ENCODE peak calls at places on chromosomes 6 and 20, in four cellular contexts. N is SK-N-SH, L is WTC11, X is HepG2. U is an unnamed sample.

GRCh38 chr20:64111841-64112641 is 4.7 kb upstream of the NPBWR2 start:
- DNase-seq in N (peak), L (no peak), X (no peak), U (no peak)

GRCh38 chr6:17885079-17885478 is 102.4 kb downstream of the KIF13A start:
- DNase-seq in N (no peak), L (no peak), X (no peak), U (no peak)

GRCh38 chr6:144899161-144899560 is 614.0 kb downstream of the UTRN start:
- DNase-seq in N (no peak), L (no peak), X (no peak), U (no peak)

GRCh38 chr6:37882724-37883413 is 63.3 kb downstream of the ZFAND3 start:
- DNase-seq in N (no peak), L (no peak), X (peak), U (no peak)

GRCh38 chr20:36017034-36017951 is 48.9 kb downstream of the CNBD2 start:
- DNase-seq in N (no peak), L (no peak), X (no peak), U (no peak)

GRCh38 chr6:8644306-8644705 is 209.0 kb upstream of the SLC35B3 start:
- DNase-seq in N (no peak), L (no peak), X (no peak), U (no peak)

GRCh38 chr6:53837875-53838806 is 43.3 kb downstream of the LRRC1 start:
- DNase-seq in N (no peak), L (no peak), X (no peak), U (no peak)

GRCh38 chr6:137234505-137234863 is 15.3 kb upstream of the IFNGR1 start:
- DNase-seq in N (no peak), L (no peak), X (no peak), U (no peak)

GRCh38 chr6:36025932-36026327 is 1.5 kb upstream of the SLC26A8 start:
- DNase-seq in N (no peak), L (no peak), X (peak), U (peak)

GRCh38 chr20:58835231-58835630 is 15.5 kb downstream of the GNAS-AS1 start:
- DNase-seq in N (no peak), L (no peak), X (no peak), U (no peak)

GRCh38 chr6:133817460-133818047 is 71.4 kb upstream of the TCF21 start:
- DNase-seq in N (peak), L (peak), X (peak), U (peak)

GRCh38 chr20:6583134-6583738 is 184.2 kb upstream of the BMP2 start:
- DNase-seq in N (peak), L (peak), X (peak), U (peak)

GRCh38 chr20:32528291-32528891 is 56.7 kb downstream of the NOL4L start:
- DNase-seq in N (peak), L (no peak), X (no peak), U (no peak)

GRCh38 chr6:134217516-134218140 is 100.3 kb downstream of the SGK1 start:
- DNase-seq in N (no peak), L (no peak), X (no peak), U (no peak)

GRCh38 chr6:30951907-30952469 is 11.2 kb downstream of the MUCL3 start:
- DNase-seq in N (no peak), L (no peak), X (no peak), U (no peak)

GRCh38 chr6:21143651-21144050 is 449.9 kb upstream of the SOX4 start:
- DNase-seq in N (no peak), L (no peak), X (no peak), U (no peak)

GRCh38 chr6:165967768-165968408 is 199.8 kb downstream of the TBXT start:
- DNase-seq in N (no peak), L (no peak), X (no peak), U (no peak)

GRCh38 chr20:45087814-45088213 is 13.1 kb downstream of the KCNS1 start:
- DNase-seq in N (no peak), L (no peak), X (no peak), U (no peak)

GRCh38 chr20:50735813-50736212 is 4.4 kb downstream of the PARD6B start:
- DNase-seq in N (no peak), L (no peak), X (no peak), U (no peak)

GRCh38 chr6:42188406-42188805 is 6.3 kb downstream of the GUCA1B start:
- DNase-seq in N (no peak), L (no peak), X (no peak), U (no peak)

GRCh38 chr6:129469070-129469662 is 240.8 kb downstream of the ARHGAP18 start:
- DNase-seq in N (no peak), L (no peak), X (no peak), U (no peak)

GRCh38 chr6:10411915-10412164 is 3.0 kb downstream of the TFAP2A start:
- DNase-seq in N (no peak), L (no peak), X (no peak), U (no peak)

GRCh38 chr6:5718231-5718947 is 288.3 kb downstream of the NRN1 start:
- DNase-seq in N (no peak), L (no peak), X (no peak), U (no peak)

GRCh38 chr20:48639899-48640298 is 187.9 kb downstream of the PREX1 start:
- DNase-seq in N (no peak), L (no peak), X (no peak), U (no peak)

GRCh38 chr6:34616230-34616591 is 60.1 kb upstream of the SPDEF start:
- DNase-seq in N (no peak), L (no peak), X (no peak), U (no peak)

GRCh38 chr6:128139519-128139918 is 238.7 kb upstream of the THEMIS start:
- DNase-seq in N (no peak), L (no peak), X (peak), U (no peak)

GRCh38 chr6:42250509-42250908 is 32.8 kb upstream of the MRPS10 start:
- DNase-seq in N (no peak), L (no peak), X (no peak), U (no peak)

GRCh38 chr6:16823700-16824352 is 62.6 kb upstream of the ATXN1 start:
- DNase-seq in N (no peak), L (no peak), X (no peak), U (no peak)

GRCh38 chr6:25181923-25182322 is 97.3 kb upstream of the CARMIL1 start:
- DNase-seq in N (no peak), L (no peak), X (no peak), U (no peak)

GRCh38 chr20:25584905-25585704 is at the start of gene NINL:
- DNase-seq in N (peak), L (peak), X (peak), U (peak)

GRCh38 chr20:47181056-47181862 is 175.2 kb downstream of the ZMYND8 start:
- DNase-seq in N (peak), L (peak), X (peak), U (peak)

GRCh38 chr20:60086936-60087562 is 128.8 kb downstream of the CDH26 start:
- DNase-seq in N (no peak), L (no peak), X (no peak), U (no peak)

GRCh38 chr20:64080013-64080812 is at the start of gene OPRL1:
- DNase-seq in N (no peak), L (no peak), X (no peak), U (no peak)

GRCh38 chr6:56087421-56087820 is 160.0 kb downstream of the COL21A1 start:
- DNase-seq in N (no peak), L (no peak), X (no peak), U (no peak)

GRCh38 chr6:41200901-41201783 is at the start of gene TREML2:
- DNase-seq in N (no peak), L (no peak), X (no peak), U (peak)

GRCh38 chr20:23546435-23547144 is 21.7 kb downstream of the CST9L start:
- DNase-seq in N (no peak), L (no peak), X (no peak), U (no peak)

GRCh38 chr6:116500969-116501433 is 10.4 kb upstream of the CALHM5 start:
- DNase-seq in N (no peak), L (peak), X (no peak), U (peak)
- TF ChIP-seq FOXJ3 in N (no peak), L (no peak), X (no peak), U (no peak)

DNA sequence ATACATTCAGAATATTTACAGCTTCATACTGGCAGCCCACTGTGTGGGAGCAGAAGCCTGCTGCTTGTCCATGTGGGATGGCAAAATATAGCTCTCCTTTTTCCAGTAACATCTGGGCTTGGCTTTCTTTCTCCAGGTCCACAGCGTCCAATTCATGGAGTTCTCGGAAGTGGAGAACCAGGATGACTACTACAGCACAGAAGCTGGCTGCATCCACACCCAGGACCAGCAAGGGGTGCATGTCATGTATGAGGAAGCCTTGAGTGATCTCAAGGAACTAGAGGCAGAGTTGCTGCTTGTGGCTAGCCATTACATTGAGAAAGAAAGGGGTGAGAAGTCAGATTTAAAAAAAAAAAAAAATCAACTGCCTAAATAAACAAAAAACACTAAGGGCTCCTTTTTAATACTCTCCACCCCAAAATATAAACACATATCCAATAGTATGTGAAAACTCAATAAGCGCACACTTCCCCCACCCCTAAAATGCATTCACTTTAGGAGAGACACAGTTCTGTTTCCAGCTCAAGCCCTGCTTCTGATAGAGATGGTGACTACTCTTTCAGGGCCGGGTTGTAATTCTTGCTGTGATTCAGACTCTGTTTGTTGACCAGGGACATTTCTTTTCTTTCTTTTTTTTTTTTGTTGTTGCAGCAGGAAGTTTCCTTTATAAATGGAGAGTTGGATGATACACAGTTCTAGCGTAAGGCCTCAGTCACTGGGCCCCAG is 142.9 kb downstream of the CD164 start:
- DNase-seq in N (no peak), L (no peak), X (no peak), U (peak)
- TF ChIP-seq FOXJ3 in N (no peak), L (no peak), X (no peak), U (no peak)

GRCh38 chr6:143427109-143427817 is 23.2 kb downstream of the ADAT2 start:
- DNase-seq in N (peak), L (peak), X (peak), U (peak)
- TF ChIP-seq FOXJ3 in N (no peak), L (no peak), X (no peak), U (no peak)

GRCh38 chr6:71194730-71195129 is 93.9 kb upstream of the OGFRL1 start:
- DNase-seq in N (no peak), L (no peak), X (no peak), U (no peak)

GRCh38 chr6:71187136-71187535 is 101.5 kb upstream of the OGFRL1 start:
- DNase-seq in N (no peak), L (no peak), X (no peak), U (no peak)

GRCh38 chr6:71190809-71191208 is 97.8 kb upstream of the OGFRL1 start:
- DNase-seq in N (peak), L (no peak), X (peak), U (no peak)
- TF ChIP-seq FOXJ3 in N (no peak), L (no peak), X (no peak), U (no peak)

GRCh38 chr6:32189082-32189741 is 790 bp downstream of the PBX2 start:
- DNase-seq in N (no peak), L (no peak), X (no peak), U (no peak)

GRCh38 chr6:32186496-32186840 is 2.4 kb upstream of the AGER start:
- DNase-seq in N (no peak), L (no peak), X (no peak), U (no peak)

GRCh38 chr6:32189742-32190053 is 304 bp downstream of the PBX2 start:
- DNase-seq in N (peak), L (no peak), X (no peak), U (peak)

GRCh38 chr6:32188381-32189081 is 1.5 kb downstream of the PBX2 start:
- DNase-seq in N (no peak), L (no peak), X (no peak), U (peak)

GRCh38 chr6:32187009-32187709 is 2.8 kb downstream of the PBX2 start:
- DNase-seq in N (no peak), L (no peak), X (no peak), U (no peak)
- TF ChIP-seq FOXJ3 in N (no peak), L (no peak), X (no peak), U (no peak)

GRCh38 chr20:10137032-10137431 is 81.6 kb upstream of the SNAP25 start:
- DNase-seq in N (no peak), L (no peak), X (no peak), U (no peak)

GRCh38 chr20:10132391-10132790 is 86.2 kb upstream of the SNAP25 start:
- DNase-seq in N (no peak), L (no peak), X (no peak), U (no peak)

GRCh38 chr20:10131612-10132345 is 86.9 kb upstream of the SNAP25 start:
- DNase-seq in N (peak), L (peak), X (no peak), U (no peak)

GRCh38 chr20:10134176-10134575 is 84.5 kb upstream of the SNAP25 start:
- DNase-seq in N (no peak), L (no peak), X (no peak), U (no peak)

GRCh38 chr20:10133532-10133931 is 85.1 kb upstream of the SNAP25 start:
- DNase-seq in N (no peak), L (no peak), X (no peak), U (no peak)
- TF ChIP-seq FOXJ3 in N (no peak), L (no peak), X (no peak), U (no peak)

GRCh38 chr20:31260326-31260932 is 3.0 kb downstream of the DEFB115 start:
- DNase-seq in N (peak), L (no peak), X (peak), U (peak)
- TF ChIP-seq FOXJ3 in N (no peak), L (no peak), X (no peak), U (no peak)

GRCh38 chr6:4665489-4666417 is 110.5 kb upstream of the CDYL start:
- DNase-seq in N (no peak), L (no peak), X (no peak), U (no peak)

GRCh38 chr6:4662886-4663285 is 113.3 kb upstream of the CDYL start:
- DNase-seq in N (no peak), L (no peak), X (no peak), U (no peak)

GRCh38 chr6:4661391-4661790 is 114.8 kb upstream of the CDYL start:
- DNase-seq in N (no peak), L (peak), X (no peak), U (no peak)

GRCh38 chr6:4664911-4665310 is 111.3 kb upstream of the CDYL start:
- DNase-seq in N (no peak), L (no peak), X (no peak), U (no peak)

GRCh38 chr6:4664117-4664626 is 112.0 kb upstream of the CDYL start:
- DNase-seq in N (no peak), L (no peak), X (no peak), U (peak)
- TF ChIP-seq FOXJ3 in N (no peak), L (no peak), X (no peak), U (no peak)